ENCODE peak calls at places on chromosome 10, in five cellular contexts. One of them, this sample, is unnamed.

GRCh38 chr10:71244638-71245419 is 32.5 kb downstream of the UNC5B start:
- DNase-seq in psoas muscle: peak
- DNase-seq in putamen: no peak
- DNase-seq in left ventricle myocardium superior: peak
- DNase-seq in GM23338: no peak
- DNase-seq in this sample: peak

GRCh38 chr10:30387646-30388243 is 38.7 kb upstream of the MTPAP start:
- DNase-seq in psoas muscle: no peak
- DNase-seq in putamen: no peak
- DNase-seq in left ventricle myocardium superior: no peak
- DNase-seq in GM23338: no peak
- DNase-seq in this sample: no peak

GRCh38 chr10:77798940-77799339 is 127.6 kb downstream of the DLG5 start:
- DNase-seq in psoas muscle: no peak
- DNase-seq in putamen: no peak
- DNase-seq in left ventricle myocardium superior: no peak
- DNase-seq in GM23338: no peak
- DNase-seq in this sample: no peak

GRCh38 chr10:129530486-129531065 is 63.5 kb downstream of the MGMT start:
- DNase-seq in psoas muscle: no peak
- DNase-seq in putamen: no peak
- DNase-seq in left ventricle myocardium superior: no peak
- DNase-seq in GM23338: no peak
- DNase-seq in this sample: no peak

GRCh38 chr10:23157691-23158369 is 34.3 kb upstream of the PTF1A start:
- DNase-seq in psoas muscle: no peak
- DNase-seq in putamen: peak
- DNase-seq in left ventricle myocardium superior: no peak
- DNase-seq in GM23338: peak
- DNase-seq in this sample: no peak

GRCh38 chr10:87931836-87932230 is 68.4 kb downstream of the PTEN start:
- DNase-seq in psoas muscle: no peak
- DNase-seq in putamen: no peak
- DNase-seq in left ventricle myocardium superior: no peak
- DNase-seq in GM23338: no peak
- DNase-seq in this sample: no peak

GRCh38 chr10:47419421-47419820 is 35.3 kb upstream of the ZNF488 start:
- DNase-seq in psoas muscle: no peak
- DNase-seq in putamen: no peak
- DNase-seq in left ventricle myocardium superior: peak
- DNase-seq in GM23338: no peak
- DNase-seq in this sample: no peak

GRCh38 chr10:94546058-94546595 is 539 bp downstream of the HELLS start:
- DNase-seq in psoas muscle: no peak
- DNase-seq in putamen: no peak
- DNase-seq in left ventricle myocardium superior: no peak
- DNase-seq in GM23338: no peak
- DNase-seq in this sample: no peak

GRCh38 chr10:11395581-11396310 is 215.7 kb downstream of the USP6NL start:
- DNase-seq in psoas muscle: no peak
- DNase-seq in putamen: no peak
- DNase-seq in left ventricle myocardium superior: no peak
- DNase-seq in GM23338: no peak
- DNase-seq in this sample: no peak

GRCh38 chr10:115355162-115355760 is 262.1 kb downstream of the ATRNL1 start:
- DNase-seq in psoas muscle: no peak
- DNase-seq in putamen: peak
- DNase-seq in left ventricle myocardium superior: no peak
- DNase-seq in GM23338: peak
- DNase-seq in this sample: no peak

GRCh38 chr10:43735907-43736306 is 87.2 kb upstream of the ZNF32 start:
- DNase-seq in psoas muscle: no peak
- DNase-seq in putamen: no peak
- DNase-seq in left ventricle myocardium superior: no peak
- DNase-seq in GM23338: no peak
- DNase-seq in this sample: no peak

GRCh38 chr10:3848768-3849643 is 64.0 kb upstream of the KLF6 start:
- DNase-seq in psoas muscle: no peak
- DNase-seq in putamen: no peak
- DNase-seq in left ventricle myocardium superior: no peak
- DNase-seq in GM23338: no peak
- DNase-seq in this sample: no peak

GRCh38 chr10:55024718-55025117 is 223.7 kb upstream of the PCDH15 start:
- DNase-seq in psoas muscle: no peak
- DNase-seq in putamen: peak
- DNase-seq in left ventricle myocardium superior: no peak
- DNase-seq in GM23338: no peak
- DNase-seq in this sample: no peak

GRCh38 chr10:79293841-79294705 is 53.2 kb upstream of the PPIF start:
- DNase-seq in psoas muscle: no peak
- DNase-seq in putamen: no peak
- DNase-seq in left ventricle myocardium superior: peak
- DNase-seq in GM23338: no peak
- DNase-seq in this sample: no peak

GRCh38 chr10:118373786-118374185 is 31.7 kb upstream of the FAM204A start:
- DNase-seq in psoas muscle: no peak
- DNase-seq in putamen: no peak
- DNase-seq in left ventricle myocardium superior: no peak
- DNase-seq in GM23338: no peak
- DNase-seq in this sample: no peak

GRCh38 chr10:31320179-31320597 is 1.2 kb downstream of the ZEB1 start:
- DNase-seq in psoas muscle: peak
- DNase-seq in putamen: peak
- DNase-seq in left ventricle myocardium superior: no peak
- DNase-seq in GM23338: peak
- DNase-seq in this sample: peak

GRCh38 chr10:91552706-91553105 is 80.2 kb downstream of the PPP1R3C start:
- DNase-seq in psoas muscle: no peak
- DNase-seq in putamen: no peak
- DNase-seq in left ventricle myocardium superior: peak
- DNase-seq in GM23338: peak
- DNase-seq in this sample: peak